ENCODE peak calls at places on chromosomes 5 and 9, in nine cellular contexts. One of them, this sample, is unnamed.

GRCh38 chr9:134502261-134503211 is 139.1 kb upstream of the COL5A1 start:
- DNase-seq in DMS 273 treated with DMSO at 0.1 percent for 48 hours: no peak
- DNase-seq in posterior cingulate gyrus: no peak
- DNase-seq in cardiac fibroblast: peak
- DNase-seq in caudate nucleus: no peak
- DNase-seq in right cardiac atrium: peak
- DNase-seq in naive thymus-derived CD4-positive, alpha-beta T cell: no peak
- DNase-seq in WTC11: no peak
- DNase-seq in left ventricle myocardium inferior: peak
- DNase-seq in this sample: no peak

GRCh38 chr9:36169166-36169565 is at the start of gene CCIN:
- DNase-seq in DMS 273 treated with DMSO at 0.1 percent for 48 hours: no peak
- DNase-seq in posterior cingulate gyrus: no peak
- DNase-seq in cardiac fibroblast: no peak
- DNase-seq in caudate nucleus: no peak
- DNase-seq in right cardiac atrium: no peak
- DNase-seq in naive thymus-derived CD4-positive, alpha-beta T cell: no peak
- DNase-seq in WTC11: no peak
- DNase-seq in left ventricle myocardium inferior: no peak
- DNase-seq in this sample: no peak

GRCh38 chr5:95219411-95219810 is 65.5 kb downstream of the MCTP1 start:
- DNase-seq in DMS 273 treated with DMSO at 0.1 percent for 48 hours: no peak
- DNase-seq in posterior cingulate gyrus: no peak
- DNase-seq in cardiac fibroblast: no peak
- DNase-seq in caudate nucleus: no peak
- DNase-seq in right cardiac atrium: no peak
- DNase-seq in naive thymus-derived CD4-positive, alpha-beta T cell: no peak
- DNase-seq in WTC11: no peak
- DNase-seq in left ventricle myocardium inferior: no peak
- DNase-seq in this sample: no peak

GRCh38 chr5:153222956-153223355 is 267.5 kb upstream of the GRIA1 start:
- DNase-seq in DMS 273 treated with DMSO at 0.1 percent for 48 hours: no peak
- DNase-seq in posterior cingulate gyrus: no peak
- DNase-seq in cardiac fibroblast: peak
- DNase-seq in caudate nucleus: no peak
- DNase-seq in right cardiac atrium: no peak
- DNase-seq in naive thymus-derived CD4-positive, alpha-beta T cell: no peak
- DNase-seq in WTC11: no peak
- DNase-seq in left ventricle myocardium inferior: no peak
- DNase-seq in this sample: no peak

GRCh38 chr5:55868846-55869245 is 17.7 kb downstream of the IL31RA start:
- DNase-seq in DMS 273 treated with DMSO at 0.1 percent for 48 hours: no peak
- DNase-seq in posterior cingulate gyrus: no peak
- DNase-seq in cardiac fibroblast: peak
- DNase-seq in caudate nucleus: peak
- DNase-seq in right cardiac atrium: no peak
- DNase-seq in naive thymus-derived CD4-positive, alpha-beta T cell: no peak
- DNase-seq in WTC11: no peak
- DNase-seq in left ventricle myocardium inferior: no peak
- DNase-seq in this sample: no peak

GRCh38 chr5:170076211-170076610 is 29.5 kb upstream of the FOXI1 start:
- DNase-seq in DMS 273 treated with DMSO at 0.1 percent for 48 hours: no peak
- DNase-seq in posterior cingulate gyrus: no peak
- DNase-seq in cardiac fibroblast: no peak
- DNase-seq in caudate nucleus: no peak
- DNase-seq in right cardiac atrium: no peak
- DNase-seq in naive thymus-derived CD4-positive, alpha-beta T cell: no peak
- DNase-seq in WTC11: no peak
- DNase-seq in left ventricle myocardium inferior: no peak
- DNase-seq in this sample: no peak

GRCh38 chr9:36486933-36487481 is 85.7 kb upstream of the MELK start:
- DNase-seq in DMS 273 treated with DMSO at 0.1 percent for 48 hours: no peak
- DNase-seq in posterior cingulate gyrus: peak
- DNase-seq in cardiac fibroblast: peak
- DNase-seq in caudate nucleus: no peak
- DNase-seq in right cardiac atrium: peak
- DNase-seq in naive thymus-derived CD4-positive, alpha-beta T cell: peak
- DNase-seq in WTC11: peak
- DNase-seq in left ventricle myocardium inferior: peak
- DNase-seq in this sample: no peak

GRCh38 chr9:121178676-121179372 is 22.8 kb downstream of the RAB14 start:
- DNase-seq in DMS 273 treated with DMSO at 0.1 percent for 48 hours: no peak
- DNase-seq in posterior cingulate gyrus: no peak
- DNase-seq in cardiac fibroblast: no peak
- DNase-seq in caudate nucleus: no peak
- DNase-seq in right cardiac atrium: no peak
- DNase-seq in naive thymus-derived CD4-positive, alpha-beta T cell: no peak
- DNase-seq in WTC11: no peak
- DNase-seq in left ventricle myocardium inferior: no peak
- DNase-seq in this sample: no peak

GRCh38 chr9:111965566-111966019 is 69.0 kb downstream of the UGCG start:
- DNase-seq in DMS 273 treated with DMSO at 0.1 percent for 48 hours: no peak
- DNase-seq in posterior cingulate gyrus: no peak
- DNase-seq in cardiac fibroblast: peak
- DNase-seq in caudate nucleus: no peak
- DNase-seq in right cardiac atrium: no peak
- DNase-seq in naive thymus-derived CD4-positive, alpha-beta T cell: no peak
- DNase-seq in WTC11: no peak
- DNase-seq in left ventricle myocardium inferior: no peak
- DNase-seq in this sample: no peak

GRCh38 chr9:138022756-138023393 is 145.3 kb downstream of the CACNA1B start:
- DNase-seq in DMS 273 treated with DMSO at 0.1 percent for 48 hours: no peak
- DNase-seq in posterior cingulate gyrus: peak
- DNase-seq in cardiac fibroblast: no peak
- DNase-seq in caudate nucleus: no peak
- DNase-seq in right cardiac atrium: no peak
- DNase-seq in naive thymus-derived CD4-positive, alpha-beta T cell: no peak
- DNase-seq in WTC11: peak
- DNase-seq in left ventricle myocardium inferior: no peak
- DNase-seq in this sample: no peak

This sample was measured in gastrocnemius medialis.